ENCODE peak calls at places on chromosomes 2 and 18, in six cellular contexts. G is cardiac fibroblast, H is psoas muscle, S is body of pancreas, J is ovary, A is OCI-LY7. Q is an unnamed sample.
A peak's percentile ranks its signal among the peaks of the same experiment; 100 is the strongest.

GRCh38 chr2:58186501-58186900 is 54.6 kb downstream of the FANCL start:
- DNase-seq in J (no peak), S (no peak), A (no peak), G (no peak), H (no peak), Q (no peak)

GRCh38 chr18:44672506-44672905 is 8.2 kb upstream of the SETBP1 start:
- DNase-seq in H (no peak), G (no peak), A (no peak), S (no peak), J (no peak), Q (no peak)

GRCh38 chr2:46690825-46691224 is 211.5 kb downstream of the TMEM247 start:
- DNase-seq in A (no peak), H (no peak), G (peak; percentile 77), J (no peak), S (no peak), Q (no peak)

GRCh38 chr2:19887508-19887907 is 14.3 kb downstream of the TTC32 start:
- DNase-seq in S (no peak), H (no peak), J (no peak), A (no peak), G (no peak), Q (peak; percentile 40)

GRCh38 chr18:62659698-62660097 is 55.6 kb upstream of the PHLPP1 start:
- DNase-seq in G (no peak), A (peak; percentile 1), S (no peak), H (no peak), J (no peak), Q (no peak)

GRCh38 chr18:33051397-33051796 is 278.6 kb upstream of the KLHL14 start:
- DNase-seq in J (no peak), H (no peak), A (no peak), G (peak; percentile 2), S (peak; percentile 43), Q (peak; percentile 11)

GRCh38 chr2:168614291-168615018 is 158.4 kb downstream of the CERS6 start:
- DNase-seq in S (no peak), A (peak; percentile 7), J (no peak), H (no peak), G (no peak), Q (no peak)

GRCh38 chr2:240144649-240145261 is 4.3 kb upstream of the OTOS start:
- DNase-seq in H (peak; percentile 14), J (no peak), A (no peak), G (no peak), S (no peak), Q (no peak)

GRCh38 chr18:47175283-47175894 is 775 bp downstream of the IER3IP1 start:
- DNase-seq in A (no peak), H (no peak), G (peak; percentile 18), S (no peak), J (peak; percentile 34), Q (no peak)

GRCh38 chr2:105406221-105406620 is 7.4 kb upstream of the FHL2 start:
- DNase-seq in H (no peak), G (peak; percentile 70), J (no peak), S (no peak), A (no peak), Q (no peak)

GRCh38 chr2:211955648-211956047 is 583.0 kb downstream of the ERBB4 start:
- DNase-seq in A (no peak), J (no peak), H (no peak), S (no peak), G (no peak), Q (no peak)

GRCh38 chr2:20231632-20232031 is 6.7 kb upstream of the SDC1 start:
- DNase-seq in J (no peak), G (no peak), A (no peak), H (no peak), S (peak; percentile 56), Q (peak; percentile 81)

GRCh38 chr2:206424134-206424533 is 19.2 kb upstream of the ADAM23 start:
- DNase-seq in J (no peak), A (no peak), G (peak; percentile 13), S (no peak), H (no peak), Q (no peak)

GRCh38 chr18:57436193-57436964 is 1.2 kb downstream of the ONECUT2 start:
- DNase-seq in A (no peak), S (peak; percentile 20), H (no peak), G (no peak), J (no peak), Q (no peak)

GRCh38 chr2:32472605-32473004 is 115.8 kb downstream of the BIRC6 start:
- DNase-seq in A (no peak), G (no peak), J (no peak), S (no peak), H (no peak), Q (no peak)

GRCh38 chr2:26682155-26682554 is 10.4 kb upstream of the KCNK3 start:
- DNase-seq in J (no peak), G (peak; percentile 11), S (no peak), H (no peak), A (no peak), Q (no peak)

GRCh38 chr2:160499865-160500264 is 6.3 kb upstream of the RBMS1 start:
- DNase-seq in H (no peak), G (no peak), J (no peak), S (no peak), A (no peak), Q (no peak)

DNA sequence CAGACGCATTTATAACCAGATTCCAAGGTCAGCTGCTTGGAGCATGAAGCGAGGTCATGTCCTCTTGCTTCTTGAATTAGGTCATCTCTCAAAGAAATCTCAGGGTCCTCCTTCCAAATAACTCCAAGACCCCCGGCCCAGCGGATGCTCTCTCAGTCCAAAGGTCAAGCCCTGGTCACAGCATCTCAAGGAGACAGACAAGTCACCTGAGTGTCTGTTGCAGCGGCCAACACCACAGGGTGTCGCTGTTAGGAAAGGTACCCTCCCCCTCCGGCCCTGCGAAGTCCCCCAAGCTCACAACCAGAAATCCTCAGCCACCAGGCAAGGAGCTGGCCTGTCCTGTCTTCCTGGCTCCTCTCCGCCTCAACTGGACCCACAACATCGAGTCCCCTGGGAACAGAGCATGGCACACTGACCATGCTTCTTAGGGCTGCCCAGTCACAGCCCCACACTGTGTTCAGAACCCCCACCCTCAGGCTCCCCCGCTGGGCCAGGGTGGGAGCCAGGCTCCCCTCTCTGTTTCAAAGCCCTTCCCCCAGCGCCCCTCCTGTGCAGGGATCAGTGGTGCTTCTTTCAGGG is 68.0 kb upstream of the ASAP2 start:
- DNase-seq in J (no peak), S (no peak), G (no peak), A (peak; percentile 48), H (no peak), Q (no peak)
- TF ChIP-seq CTCF in J (no peak), S (no peak), G (peak; percentile 44), A (peak; percentile 76), H (no peak), Q (peak; percentile 53)

GRCh38 chr18:38750786-38751185 is 1185.2 kb upstream of the CELF4 start:
- DNase-seq in A (no peak), G (no peak), H (no peak), J (no peak), S (no peak), Q (no peak)

GRCh38 chr18:38751211-38751610 is 1185.6 kb upstream of the CELF4 start:
- DNase-seq in G (no peak), A (no peak), J (no peak), S (no peak), H (no peak), Q (no peak)

GRCh38 chr18:38751897-38752296 is 1186.3 kb upstream of the CELF4 start:
- DNase-seq in A (no peak), G (no peak), J (no peak), H (no peak), S (no peak), Q (no peak)

GRCh38 chr18:38747153-38747552 is 1181.6 kb upstream of the CELF4 start:
- DNase-seq in S (no peak), H (no peak), G (no peak), A (no peak), J (no peak), Q (no peak)

GRCh38 chr18:38752430-38752829 is 1186.8 kb upstream of the CELF4 start:
- DNase-seq in H (no peak), G (no peak), S (no peak), A (no peak), J (no peak), Q (no peak)
- H3K4me3 ChIP-seq in H (no peak overlapping the region), G (no peak overlapping the region), S (no peak overlapping the region), A (no peak overlapping the region), J (no peak overlapping the region), Q (no peak overlapping the region)

DNA sequence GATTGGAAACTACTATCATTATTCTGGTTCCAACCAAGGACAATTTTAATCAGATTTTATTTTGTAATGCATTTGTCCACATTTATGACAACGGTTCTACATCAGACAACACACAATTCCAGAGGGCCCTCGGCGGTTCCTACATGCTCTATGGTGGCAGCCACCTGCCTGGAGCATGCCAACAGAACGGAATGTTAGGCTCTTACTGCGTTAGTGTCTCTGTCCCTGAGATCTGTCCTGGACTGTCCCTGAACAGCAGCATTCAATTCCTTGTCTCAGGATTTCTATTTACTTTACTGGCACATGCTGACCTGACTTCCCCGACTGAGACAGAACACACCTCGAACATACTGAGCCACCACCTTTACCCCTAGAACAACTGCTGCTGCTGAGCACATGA is 117.7 kb downstream of the CCBE1 start:
- DNase-seq in S (no peak), J (no peak), G (no peak), A (no peak), H (no peak), Q (peak; percentile 25)
- TF ChIP-seq CTCF in S (no peak), J (no peak), G (no peak), A (no peak), H (no peak), Q (no peak)

GRCh38 chr18:39842042-39842791 is 2112.8 kb upstream of the PIK3C3 start:
- DNase-seq in H (no peak), A (no peak), S (no peak), G (no peak), J (no peak), Q (no peak)
- H3K4me3 ChIP-seq in H (no peak overlapping the region), A (no peak overlapping the region), S (no peak overlapping the region), G (peak overlapping the region; percentile 54), J (no peak overlapping the region), Q (peak overlapping the region; percentile 48)

DNA sequence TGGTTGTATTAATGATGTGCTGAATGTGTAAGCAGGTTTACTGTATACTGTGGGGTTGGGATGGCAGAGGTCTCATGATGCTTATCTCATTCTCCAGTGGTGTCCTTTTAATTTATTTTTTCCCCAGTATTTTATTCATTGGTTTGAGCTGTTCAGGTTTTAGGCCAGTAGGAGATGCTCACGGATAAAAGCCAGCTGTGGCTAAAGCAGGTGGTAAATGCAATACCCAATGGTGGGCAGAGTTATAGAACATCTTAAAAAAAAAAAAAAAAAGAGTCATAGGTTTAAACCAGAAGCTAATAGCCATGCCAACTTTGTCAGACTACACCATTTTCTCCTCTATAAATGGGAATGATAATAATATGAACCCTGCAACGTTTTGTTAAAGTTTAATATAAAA is 57.8 kb upstream of the NEUROD1 start:
- DNase-seq in G (peak; percentile 18), H (no peak), A (peak; percentile 9), S (no peak), J (no peak), Q (no peak)
- TF ChIP-seq CTCF in G (peak; percentile 28), H (no peak), A (peak; percentile 45), S (peak; percentile 6), J (no peak), Q (peak; percentile 11)

Q was measured in LNCaP clone FGC.